ENCODE peak calls at places on chromosomes 6 and 20, in five cellular contexts. F is B cell, U is GM12865, H is nephron progenitor cell, D is endothelial cell. N is an unnamed sample.

GRCh38 chr6:143843689-143844405 is 709 bp downstream of the LTV1 start:
- DNase-seq in H (no peak), U (peak; percentile 22), D (no peak), F (no peak), N (peak; percentile 15)

GRCh38 chr20:62675156-62675871 is 33.0 kb downstream of the SLCO4A1 start:
- DNase-seq in H (no peak), D (no peak), U (no peak), F (no peak), N (no peak)

GRCh38 chr6:155418017-155418749 is 37.5 kb downstream of the NOX3 start:
- DNase-seq in U (peak; percentile 87), F (peak; percentile 75), H (no peak), D (no peak), N (peak; percentile 61)

GRCh38 chr20:23151008-23151703 is 65.0 kb upstream of the CD93 start:
- DNase-seq in D (no peak), F (no peak), H (no peak), U (no peak), N (no peak)

GRCh38 chr20:35601021-35601973 is 14.3 kb upstream of the SPAG4 start:
- DNase-seq in F (peak; percentile 71), U (peak; percentile 84), D (peak; percentile 67), H (peak; percentile 80), N (peak; percentile 84)

GRCh38 chr6:56374841-56375369 is 127.5 kb upstream of the COL21A1 start:
- DNase-seq in H (no peak), U (no peak), D (no peak), F (no peak), N (no peak)

GRCh38 chr6:56758120-56758519 is 115.4 kb upstream of the DST start:
- DNase-seq in H (no peak), U (no peak), D (no peak), F (no peak), N (no peak)

GRCh38 chr6:134240664-134241431 is 77.1 kb downstream of the SGK1 start:
- DNase-seq in D (no peak), F (peak; percentile 91), U (peak; percentile 67), H (no peak), N (no peak)

GRCh38 chr6:2767327-2767985 is 2.3 kb downstream of the WRNIP1 start:
- DNase-seq in H (no peak), U (no peak), D (no peak), F (no peak), N (no peak)

GRCh38 chr6:38493929-38494547 is 145.7 kb downstream of the BTBD9 start:
- DNase-seq in F (peak; percentile 82), U (peak; percentile 88), D (peak; percentile 78), H (peak; percentile 86), N (peak; percentile 30)

GRCh38 chr6:83429857-83430605 is 820 bp downstream of the ME1 start:
- DNase-seq in U (peak; percentile 22), D (no peak), H (peak; percentile 43), F (no peak), N (peak; percentile 18)

GRCh38 chr6:10556496-10557391 is 35.6 kb downstream of the GCNT2 start:
- DNase-seq in U (no peak), H (no peak), F (no peak), D (no peak), N (no peak)

GRCh38 chr6:49764571-49765236 is 20.5 kb upstream of the CRISP3 start:
- DNase-seq in H (no peak), F (no peak), D (no peak), U (no peak), N (no peak)

GRCh38 chr20:63521602-63522001 is 1.0 kb downstream of the PPDPF start:
- DNase-seq in H (no peak), U (peak; percentile 13), D (no peak), F (no peak), N (no peak)

GRCh38 chr6:62285612-62286469 is at the start of gene KHDRBS2:
- DNase-seq in F (peak; percentile 91), H (peak; percentile 92), D (no peak), U (peak; percentile 83), N (peak; percentile 87)

GRCh38 chr6:147127587-147127986 is 76.6 kb upstream of the STXBP5 start:
- DNase-seq in H (no peak), U (no peak), F (no peak), D (no peak), N (no peak)

GRCh38 chr20:35304956-35305355 is 12.7 kb upstream of the FAM83C start:
- DNase-seq in D (no peak), U (no peak), H (no peak), F (no peak), N (no peak)

GRCh38 chr6:11876934-11877433 is 98.4 kb upstream of the ADTRP start:
- DNase-seq in U (peak; percentile 93), D (no peak), F (peak; percentile 62), H (no peak), N (peak; percentile 53)

GRCh38 chr6:33288141-33288941 is 698 bp downstream of the WDR46 start:
- DNase-seq in D (no peak), U (no peak), F (no peak), H (no peak), N (no peak)

GRCh38 chr6:89387516-89388222 is 24.4 kb downstream of the RRAGD start:
- DNase-seq in U (peak; percentile 91), D (no peak), F (no peak), H (no peak), N (peak; percentile 68)

GRCh38 chr6:22826961-22827360 is 257.6 kb downstream of the HDGFL1 start:
- DNase-seq in F (no peak), H (no peak), U (no peak), D (no peak), N (no peak)

GRCh38 chr6:154895841-154896240 is 99.3 kb upstream of the TIAM2 start:
- DNase-seq in F (no peak), U (no peak), D (no peak), H (no peak), N (no peak)

GRCh38 chr20:33676652-33677645 is 2.7 kb upstream of the NECAB3 start:
- DNase-seq in H (no peak), D (no peak), F (no peak), U (no peak), N (no peak)
- TF ChIP-seq CTCF in H (no peak), D (no peak), F (no peak), U (no peak), N (no peak)

DNA sequence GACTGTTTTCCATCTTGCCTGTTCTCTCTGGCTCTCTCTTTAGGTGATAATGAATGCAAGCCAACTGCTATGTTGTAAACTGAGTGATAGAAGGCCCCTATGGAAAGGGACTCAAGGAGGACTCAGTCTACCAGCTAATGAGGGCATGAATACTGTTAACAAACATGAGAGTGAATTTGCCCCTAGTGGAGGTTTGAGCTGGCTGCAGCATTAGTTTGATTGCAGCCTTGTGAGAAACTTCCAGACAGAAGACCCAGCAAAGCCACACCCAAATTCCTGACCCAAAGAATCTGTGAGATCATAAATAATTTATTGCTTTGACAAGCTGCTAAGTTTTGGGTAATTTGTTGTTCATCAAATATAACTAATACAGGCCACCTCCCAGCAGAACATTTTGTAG is 50.0 kb upstream of the PLCB1 start:
- DNase-seq in H (no peak), U (no peak), D (no peak), F (no peak), N (no peak)
- TF ChIP-seq CTCF in H (peak; percentile 29), U (peak; percentile 21), D (peak; percentile 50), F (peak; percentile 35), N (peak; percentile 10)

DNA sequence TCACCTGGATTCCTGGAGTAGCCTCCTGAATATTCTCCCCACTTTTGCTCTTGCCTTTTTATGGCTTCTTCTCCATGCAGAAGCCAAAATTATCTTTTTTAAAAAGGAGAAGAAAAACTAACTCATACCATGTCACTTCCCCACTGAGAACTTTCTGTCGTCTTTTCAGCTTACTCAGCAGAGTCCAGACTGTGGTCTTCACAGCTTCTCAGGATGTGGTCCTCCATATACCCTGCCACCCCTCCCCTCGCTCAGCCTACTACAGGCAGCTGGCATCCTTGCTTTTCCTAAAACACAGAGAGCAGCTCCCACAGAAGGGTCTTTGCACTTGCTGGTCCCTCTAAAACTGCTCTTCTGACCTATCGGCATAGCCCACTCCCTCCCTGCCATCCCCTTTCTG is 89.4 kb upstream of the ISM1 start:
- DNase-seq in F (no peak), D (no peak), H (no peak), U (no peak), N (no peak)
- TF ChIP-seq CTCF in F (no peak), D (no peak), H (no peak), U (no peak), N (no peak)

DNA sequence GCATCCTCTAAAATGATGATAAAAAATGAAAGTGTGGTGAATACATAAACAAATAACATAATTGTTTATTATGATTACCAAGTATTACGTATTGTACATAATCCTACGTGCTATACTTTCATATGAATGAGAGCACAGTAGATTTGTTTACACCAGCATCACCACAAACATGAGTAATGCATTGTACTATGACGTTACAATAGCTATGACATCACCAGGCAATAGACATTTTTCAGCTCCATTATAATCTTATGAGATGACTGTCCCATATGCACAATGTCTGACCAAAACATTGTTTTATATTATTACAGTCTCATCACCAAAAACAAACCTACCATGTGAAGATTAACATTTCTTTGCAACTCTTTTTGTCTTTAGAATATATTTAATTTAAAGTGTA is 225.7 kb upstream of the TENT5A start:
- DNase-seq in D (no peak), F (no peak), H (no peak), U (no peak), N (no peak)
- TF ChIP-seq CTCF in D (no peak), F (no peak), H (no peak), U (no peak), N (no peak)